ENCODE peak calls at places on chromosome 6, in ten cellular contexts. O, K, T, D, Q, V, C, Y, I and J are unnamed samples.

GRCh38 chr6:169034523-169035167 is 219.0 kb downstream of the THBS2 start:
- DNase-seq in Q (peak), K (peak), D (no peak), I (no peak), Y (no peak), V (no peak), C (peak), T (no peak), O (no peak), J (no peak)

GRCh38 chr6:33958208-33958862 is 154.5 kb upstream of the MLN start:
- DNase-seq in O (no peak), T (no peak), D (no peak), K (no peak), C (no peak), V (no peak), Y (peak), Q (no peak), I (no peak), J (no peak)

GRCh38 chr6:168130683-168131371 is 51.8 kb upstream of the FRMD1 start:
- DNase-seq in Q (no peak), T (no peak), D (no peak), I (no peak), Y (no peak), K (peak), C (no peak), V (no peak), O (no peak), J (no peak)

GRCh38 chr6:68139130-68139529 is 496.0 kb upstream of the ADGRB3 start:
- DNase-seq in T (no peak), V (no peak), O (no peak), Q (no peak), K (no peak), Y (no peak), D (no peak), C (no peak), I (no peak), J (no peak)

GRCh38 chr6:108083349-108083748 is 8.8 kb upstream of the OSTM1 start:
- DNase-seq in V (no peak), I (no peak), T (no peak), O (no peak), Q (no peak), K (no peak), D (no peak), C (no peak), Y (no peak), J (no peak)

GRCh38 chr6:163543311-163543710 is 128.8 kb downstream of the QKI start:
- DNase-seq in K (no peak), O (no peak), Y (no peak), T (no peak), I (no peak), Q (no peak), V (no peak), C (no peak), D (no peak), J (no peak)

GRCh38 chr6:43812850-43813584 is 43.0 kb downstream of the VEGFA start:
- DNase-seq in C (no peak), Y (no peak), T (peak), V (no peak), Q (peak), I (no peak), O (no peak), D (no peak), K (no peak), J (peak)

GRCh38 chr6:138944412-138944811 is 43.6 kb downstream of the REPS1 start:
- DNase-seq in V (peak), K (peak), D (peak), I (peak), Q (peak), C (peak), T (peak), O (peak), Y (no peak), J (no peak)

GRCh38 chr6:28985396-28986164 is 19.5 kb downstream of the ZNF311 start:
- DNase-seq in O (peak), D (peak), T (no peak), Q (peak), K (peak), V (no peak), C (peak), Y (peak), I (peak), J (peak)

GRCh38 chr6:128244751-128245405 is 275.5 kb downstream of the PTPRK start:
- DNase-seq in K (no peak), D (no peak), I (no peak), Q (peak), Y (no peak), T (no peak), O (peak), V (no peak), C (peak), J (no peak)